ENCODE peak calls at places on chromosomes 16 and 17, in four cellular contexts. Q is T-helper 2 cell, L is NCI-H1436, Z is EL. A is an unnamed sample.

GRCh38 chr16:50386819-50387218 is 18.0 kb upstream of the BRD7 start:
- DNase-seq in Q (no peak), L (no peak), Z (no peak), A (no peak)

GRCh38 chr16:87958632-87959031 is 7.4 kb downstream of the BANP start:
- DNase-seq in Q (no peak), L (no peak), Z (no peak), A (no peak)

GRCh38 chr17:32927724-32928526 is at the start of gene TMEM98:
- DNase-seq in Q (no peak), L (peak), Z (peak), A (no peak)

GRCh38 chr17:59154721-59155438 is at the start of gene SKA2:
- DNase-seq in Q (no peak), L (peak), Z (no peak), A (no peak)

GRCh38 chr17:30238387-30239088 is 3.0 kb upstream of the SLC6A4 start:
- DNase-seq in Q (no peak), L (no peak), Z (no peak), A (no peak)

GRCh38 chr16:55621771-55622170 is 34.0 kb upstream of the SLC6A2 start:
- DNase-seq in Q (no peak), L (no peak), Z (no peak), A (no peak)

GRCh38 chr16:14399397-14400284 is 230.4 kb downstream of the PARN start:
- DNase-seq in Q (no peak), L (no peak), Z (peak), A (peak)

GRCh38 chr17:3976675-3977171 is 12.5 kb upstream of the ATP2A3 start:
- DNase-seq in Q (no peak), L (no peak), Z (no peak), A (no peak)

GRCh38 chr16:11738742-11739544 is 3.7 kb downstream of the TXNDC11 start:
- DNase-seq in Q (no peak), L (no peak), Z (no peak), A (no peak)

GRCh38 chr16:25052530-25052929 is 37.4 kb upstream of the ARHGAP17 start:
- DNase-seq in Q (no peak), L (no peak), Z (no peak), A (no peak)

GRCh38 chr17:81349397-81350319 is 45.6 kb upstream of the BAHCC1 start:
- DNase-seq in Q (no peak), L (no peak), Z (peak), A (peak)

GRCh38 chr17:36937961-36938565 is 788 bp downstream of the LHX1 start:
- DNase-seq in Q (no peak), L (no peak), Z (no peak), A (peak)

GRCh38 chr16:87552772-87553171 is 49.5 kb upstream of the JPH3 start:
- DNase-seq in Q (no peak), L (no peak), Z (no peak), A (no peak)

GRCh38 chr17:31490019-31490383 is 98.5 kb downstream of the RAB11FIP4 start:
- DNase-seq in Q (no peak), L (no peak), Z (no peak), A (no peak)

GRCh38 chr17:17831208-17832039 is 5.4 kb downstream of the SREBF1 start:
- DNase-seq in Q (no peak), L (no peak), Z (no peak), A (no peak)

GRCh38 chr17:34658796-34659195 is 79.4 kb downstream of the TMEM132E start:
- DNase-seq in Q (no peak), L (no peak), Z (no peak), A (no peak)

GRCh38 chr16:51150894-51151320 is at the start of gene SALL1:
- DNase-seq in Q (no peak), L (no peak), Z (peak), A (peak)

GRCh38 chr17:50699410-50699809 is 8.3 kb downstream of the ANKRD40 start:
- DNase-seq in Q (no peak), L (no peak), Z (no peak), A (no peak)

GRCh38 chr17:81858170-81858966 is 2.0 kb downstream of the P4HB start:
- DNase-seq in Q (no peak), L (no peak), Z (no peak), A (peak)

GRCh38 chr17:5110816-5111215 is 862 bp downstream of the ZNF232 start:
- DNase-seq in Q (no peak), L (no peak), Z (no peak), A (no peak)

GRCh38 chr17:33183487-33184026 is 109.5 kb downstream of the ASIC2 start:
- DNase-seq in Q (no peak), L (no peak), Z (no peak), A (no peak)

GRCh38 chr17:65328567-65328966 is 191.4 kb downstream of the RGS9 start:
- DNase-seq in Q (no peak), L (no peak), Z (no peak), A (no peak)

GRCh38 chr16:68309798-68310197 is 948 bp downstream of the SLC7A6OS start:
- DNase-seq in Q (no peak), L (no peak), Z (no peak), A (no peak)

GRCh38 chr17:64262422-64263260 is at the start of gene TEX2:
- DNase-seq in Q (peak), L (peak), Z (peak), A (no peak)

GRCh38 chr16:66211651-66212050 is 154.8 kb upstream of the CDH5 start:
- DNase-seq in Q (no peak), L (no peak), Z (no peak), A (no peak)

GRCh38 chr16:48232459-48233040 is 11.6 kb upstream of the LONP2 start:
- DNase-seq in Q (no peak), L (no peak), Z (peak), A (peak)

GRCh38 chr16:87185313-87185712 is 131.9 kb downstream of the C16orf95 start:
- DNase-seq in Q (no peak), L (no peak), Z (no peak), A (no peak)